ENCODE peak calls at places on chromosome 21, in four cellular contexts. U, A, J and W are unnamed samples.

GRCh38 chr21:16569679-16570078 is 839.9 kb downstream of the USP25 start:
- DNase-seq in U (no peak), A (no peak), J (no peak), W (no peak)

GRCh38 chr21:18253809-18254208 is 9.2 kb downstream of the CHODL start:
- DNase-seq in U (no peak), A (no peak), J (no peak), W (no peak)

GRCh38 chr21:38506606-38507331 is 8.5 kb upstream of the ERG start:
- DNase-seq in U (no peak), A (no peak), J (no peak), W (no peak)

GRCh38 chr21:17542371-17542992 is 29.6 kb downstream of the CXADR start:
- DNase-seq in U (no peak), A (no peak), J (no peak), W (no peak)

GRCh38 chr21:14533555-14534400 is 12.3 kb downstream of the SAMSN1 start:
- DNase-seq in U (no peak), A (no peak), J (no peak), W (peak; percentile 50)

GRCh38 chr21:17798796-17799195 is 20.4 kb downstream of the C21orf91 start:
- DNase-seq in U (no peak), A (no peak), J (no peak), W (no peak)

GRCh38 chr21:41709965-41710822 is 56.7 kb downstream of the RIPK4 start:
- DNase-seq in U (no peak), A (no peak), J (no peak), W (no peak)

GRCh38 chr21:31553926-31554325 is 105.6 kb upstream of the SOD1 start:
- DNase-seq in U (no peak), A (no peak), J (no peak), W (no peak)

GRCh38 chr21:30935121-30935888 is 53.9 kb upstream of the KRTAP11-1 start:
- DNase-seq in U (no peak), A (no peak), J (no peak), W (no peak)

GRCh38 chr21:16420086-16420724 is 690.4 kb downstream of the USP25 start:
- DNase-seq in U (peak; percentile 67), A (no peak), J (no peak), W (no peak)

GRCh38 chr21:39061766-39062165 is 121.5 kb downstream of the PSMG1 start:
- DNase-seq in U (no peak), A (no peak), J (no peak), W (no peak)

GRCh38 chr21:39184050-39184980 is 1.1 kb upstream of the PSMG1 start:
- DNase-seq in U (no peak), A (no peak), J (no peak), W (no peak)

GRCh38 chr21:24224411-24224810 is 1382.9 kb downstream of the MRPL39 start:
- DNase-seq in U (peak; percentile 14), A (no peak), J (no peak), W (no peak)

GRCh38 chr21:15687208-15687607 is 42.6 kb upstream of the USP25 start:
- DNase-seq in U (no peak), A (no peak), J (no peak), W (no peak)

GRCh38 chr21:41596241-41596925 is 88.4 kb upstream of the TMPRSS2 start:
- DNase-seq in U (no peak), A (no peak), J (peak; percentile 34), W (no peak)

GRCh38 chr21:14686466-14687276 is 140.6 kb upstream of the SAMSN1 start:
- DNase-seq in U (no peak), A (no peak), J (no peak), W (no peak)

GRCh38 chr21:41477641-41478318 is 30.2 kb downstream of the TMPRSS2 start:
- DNase-seq in U (no peak), A (no peak), J (no peak), W (no peak)

GRCh38 chr21:31529406-31529805 is 130.1 kb upstream of the SOD1 start:
- DNase-seq in U (no peak), A (no peak), J (no peak), W (no peak)

GRCh38 chr21:17976139-17976538 is 157.0 kb upstream of the C21orf91 start:
- DNase-seq in U (no peak), A (no peak), J (no peak), W (no peak)

GRCh38 chr21:22885614-22886013 is 1887.4 kb downstream of the NCAM2 start:
- DNase-seq in U (no peak), A (no peak), J (no peak), W (no peak)

GRCh38 chr21:38847556-38847955 is 41.8 kb downstream of the ETS2 start:
- DNase-seq in U (no peak), A (no peak), J (no peak), W (no peak)

GRCh38 chr21:40929833-40930232 is 82.9 kb upstream of the DSCAM start:
- DNase-seq in U (no peak), A (no peak), J (no peak), W (no peak)

GRCh38 chr21:41024341-41025056 is 143.5 kb upstream of the BACE2 start:
- DNase-seq in U (no peak), A (no peak), J (no peak), W (no peak)

GRCh38 chr21:32306021-32306780 is 7.5 kb downstream of the MRAP start:
- DNase-seq in U (no peak), A (no peak), J (peak; percentile 59), W (no peak)

GRCh38 chr21:39319251-39319756 is 5.9 kb upstream of the BRWD1 start:
- DNase-seq in U (no peak), A (no peak), J (no peak), W (no peak)

GRCh38 chr21:31198575-31198974 is 145.5 kb downstream of the TIAM1 start:
- DNase-seq in U (peak; percentile 23), A (no peak), J (no peak), W (peak; percentile 33)

GRCh38 chr21:14527690-14528652 is 18.1 kb downstream of the SAMSN1 start:
- DNase-seq in U (no peak), A (no peak), J (no peak), W (no peak)

GRCh38 chr21:42028754-42029385 is 18.7 kb upstream of the ZBTB21 start:
- DNase-seq in U (no peak), A (no peak), J (peak; percentile 69), W (no peak)

GRCh38 chr21:32134441-32135159 is 144.2 kb downstream of the MIS18A start:
- DNase-seq in U (no peak), A (no peak), J (no peak), W (no peak)

GRCh38 chr21:31132574-31133242 is 94.4 kb upstream of the KRTAP19-8 start:
- DNase-seq in U (no peak), A (no peak), J (no peak), W (no peak)

GRCh38 chr21:31656199-31657095 is 3.0 kb upstream of the SOD1 start:
- DNase-seq in U (no peak), A (no peak), J (no peak), W (no peak)

GRCh38 chr21:42007541-42007940 is 2.6 kb downstream of the ZBTB21 start:
- DNase-seq in U (no peak), A (no peak), J (no peak), W (no peak)

GRCh38 chr21:40047993-40048730 is 180.9 kb downstream of the PCP4 start:
- DNase-seq in U (no peak), A (no peak), J (no peak), W (no peak)

GRCh38 chr21:44064852-44065403 is 42.3 kb upstream of the PWP2 start:
- DNase-seq in U (no peak), A (no peak), J (peak; percentile 41), W (no peak)

GRCh38 chr21:44067011-44067839 is 40.0 kb upstream of the PWP2 start:
- DNase-seq in U (no peak), A (no peak), J (no peak), W (no peak)

GRCh38 chr21:44066116-44066515 is 41.1 kb upstream of the PWP2 start:
- DNase-seq in U (no peak), A (no peak), J (no peak), W (no peak)

GRCh38 chr21:44063151-44063912 is 43.9 kb upstream of the PWP2 start:
- DNase-seq in U (no peak), A (no peak), J (peak; percentile 50), W (no peak)

DNA sequence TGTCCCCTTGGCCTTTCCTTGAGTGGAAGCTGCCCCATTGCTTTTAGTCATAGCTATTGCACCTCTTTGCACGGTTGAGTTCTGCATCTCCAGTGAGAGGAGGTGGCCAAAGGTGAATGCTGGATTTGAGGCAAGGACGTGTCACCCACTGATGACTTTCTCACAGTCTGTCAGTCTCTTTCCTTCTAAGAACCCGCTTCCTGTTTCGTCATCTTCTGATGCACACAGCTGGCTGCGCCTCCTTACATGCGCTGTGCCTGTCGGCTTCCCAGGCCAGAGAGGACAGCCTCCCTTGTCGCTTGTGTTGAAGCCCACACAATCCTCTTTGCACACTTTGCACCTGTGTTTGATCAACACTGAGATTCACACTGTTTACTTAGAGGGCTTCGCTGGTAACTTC is 41.8 kb upstream of the PWP2 start:
- DNase-seq in U (no peak), A (no peak), J (peak; percentile 31), W (no peak)
- TF ChIP-seq POLR2AphosphoS5 in U (no peak), A (no peak), J (no peak), W (no peak)

GRCh38 chr21:45768011-45768740 is 124.7 kb downstream of the PCBP3 start:
- DNase-seq in U (no peak), A (no peak), J (no peak), W (no peak)

GRCh38 chr21:45765375-45765774 is 121.8 kb downstream of the PCBP3 start:
- DNase-seq in U (no peak), A (no peak), J (no peak), W (no peak)

GRCh38 chr21:45767071-45768006 is 123.8 kb downstream of the PCBP3 start:
- DNase-seq in U (no peak), A (no peak), J (no peak), W (no peak)

GRCh38 chr21:45766055-45766454 is 122.5 kb downstream of the PCBP3 start:
- DNase-seq in U (no peak), A (no peak), J (no peak), W (no peak)

GRCh38 chr21:45766501-45766900 is 123.0 kb downstream of the PCBP3 start:
- DNase-seq in U (no peak), A (no peak), J (no peak), W (no peak)
- TF ChIP-seq POLR2AphosphoS5 in U (no peak), A (no peak), J (no peak), W (no peak)

DNA sequence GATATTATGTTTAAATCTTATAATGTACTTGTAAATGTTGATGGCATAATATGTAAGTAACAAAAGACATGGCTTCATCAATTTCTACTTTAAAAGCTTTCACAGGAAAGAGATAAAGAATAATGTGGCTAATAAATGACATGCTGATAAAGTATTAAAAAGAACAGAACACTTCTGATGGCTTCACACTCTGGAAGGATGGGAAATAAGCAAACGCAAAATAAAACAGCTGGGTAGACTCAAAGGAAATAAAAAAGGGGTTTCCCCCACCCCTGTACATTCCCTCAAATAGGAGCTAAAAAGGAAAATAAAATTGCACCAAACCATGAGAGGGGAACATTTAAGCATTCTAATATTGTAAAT is 27.1 kb upstream of the DYRK1A start:
- DNase-seq in U (no peak), A (no peak), J (no peak), W (no peak)
- TF ChIP-seq POLR2AphosphoS5 in U (no peak), A (no peak), J (no peak), W (no peak)

GRCh38 chr21:34156957-34157356 is 83.6 kb downstream of the MRPS6 start:
- DNase-seq in U (no peak), A (no peak), J (no peak), W (no peak)

GRCh38 chr21:34154878-34155277 is 81.5 kb downstream of the MRPS6 start:
- DNase-seq in U (no peak), A (no peak), J (no peak), W (no peak)

GRCh38 chr21:34147835-34148804 is 74.7 kb downstream of the MRPS6 start:
- DNase-seq in U (no peak), A (no peak), J (no peak), W (no peak)

GRCh38 chr21:34148826-34149558 is 75.6 kb downstream of the MRPS6 start:
- DNase-seq in U (no peak), A (no peak), J (no peak), W (no peak)

GRCh38 chr21:34152500-34152899 is 79.1 kb downstream of the MRPS6 start:
- DNase-seq in U (no peak), A (no peak), J (no peak), W (no peak)
- TF ChIP-seq POLR2AphosphoS5 in U (no peak), A (no peak), J (no peak), W (no peak)